ENCODE peak calls at places on chromosomes 5 and 9, in six cellular contexts. U is SW480, E is HCT116, I is NCI-H1417, X is GDM1, Y is RKO. Z is an unnamed sample.
A peak's percentile ranks its signal among the peaks of the same experiment; 100 is the strongest.

GRCh38 chr5:154813736-154814135 is 36.7 kb downstream of the FAXDC2 start:
- DNase-seq in X (no peak), Y (no peak), I (no peak), U (no peak), E (no peak), Z (no peak)

GRCh38 chr5:154179846-154180710 is 10.5 kb upstream of the GALNT10 start:
- DNase-seq in X (peak; percentile 27), Y (peak; percentile 79), E (peak; percentile 40), I (peak; percentile 76), U (peak; percentile 77), Z (peak; percentile 8)

GRCh38 chr9:69376651-69377050 is 51.6 kb downstream of the ENTREP1 start:
- DNase-seq in X (no peak), Y (no peak), U (peak; percentile 7), E (no peak), I (no peak), Z (no peak)

GRCh38 chr5:134647750-134648424 is 698 bp upstream of the SEC24A start:
- DNase-seq in Y (peak; percentile 84), U (peak; percentile 53), X (no peak), E (peak; percentile 2), I (peak; percentile 19), Z (no peak)

GRCh38 chr5:124755565-124755964 is 9.1 kb upstream of the ZNF608 start:
- DNase-seq in X (no peak), I (peak; percentile 46), U (peak; percentile 23), Y (peak; percentile 22), E (no peak), Z (no peak)

GRCh38 chr5:5738797-5739489 is 316.5 kb downstream of the ICE1 start:
- DNase-seq in I (no peak), U (no peak), X (no peak), Y (no peak), E (no peak), Z (no peak)

GRCh38 chr5:35066260-35066795 is 18.6 kb upstream of the AGXT2 start:
- DNase-seq in U (no peak), X (no peak), Y (no peak), E (no peak), I (no peak), Z (no peak)

GRCh38 chr5:154390096-154390495 is 55.7 kb upstream of the SAP30L start:
- DNase-seq in E (no peak), U (no peak), I (no peak), X (no peak), Y (no peak), Z (no peak)

GRCh38 chr5:109249126-109249525 is 160.6 kb downstream of the PJA2 start:
- DNase-seq in I (no peak), U (no peak), X (no peak), Y (no peak), E (no peak), Z (no peak)

GRCh38 chr5:43581398-43581797 is 21.6 kb upstream of the NNT start:
- DNase-seq in X (no peak), E (no peak), Y (no peak), I (no peak), U (no peak), Z (no peak)

GRCh38 chr9:10112798-10113197 is 500.0 kb downstream of the PTPRD start:
- DNase-seq in I (no peak), Y (no peak), E (no peak), U (no peak), X (no peak), Z (no peak)

GRCh38 chr5:96113170-96113939 is 151.7 kb upstream of the ELL2 start:
- DNase-seq in I (no peak), U (no peak), Y (peak; percentile 16), E (no peak), X (no peak), Z (no peak)

GRCh38 chr5:175620527-175620926 is 37.3 kb upstream of the HRH2 start:
- DNase-seq in X (no peak), I (no peak), U (no peak), E (no peak), Y (no peak), Z (no peak)

GRCh38 chr5:86112249-86112648 is 505.5 kb upstream of the COX7C start:
- DNase-seq in E (no peak), I (no peak), X (no peak), U (no peak), Y (no peak), Z (no peak)

GRCh38 chr5:57386958-57387357 is 95.7 kb downstream of the ACTBL2 start:
- DNase-seq in U (no peak), X (no peak), E (no peak), Y (peak; percentile 61), I (no peak), Z (no peak)

GRCh38 chr5:316210-317085 is 5.1 kb upstream of the AHRR start:
- DNase-seq in I (no peak), E (no peak), X (no peak), Y (no peak), U (no peak), Z (no peak)

GRCh38 chr5:124663101-124663506 is 83.3 kb downstream of the ZNF608 start:
- DNase-seq in Y (no peak), I (peak; percentile 61), E (no peak), U (peak; percentile 80), X (no peak), Z (no peak)

GRCh38 chr5:100900142-100900795 is 2.8 kb downstream of the ST8SIA4 start:
- DNase-seq in I (peak; percentile 77), Y (no peak), U (peak; percentile 17), X (peak; percentile 62), E (no peak), Z (peak; percentile 9)

GRCh38 chr5:73895471-73895870 is 269.5 kb downstream of the ARHGEF28 start:
- DNase-seq in E (no peak), X (no peak), I (no peak), U (no peak), Y (no peak), Z (no peak)

GRCh38 chr9:101737705-101738565 is 512 bp downstream of the GRIN3A start:
- DNase-seq in X (no peak), E (no peak), U (no peak), Y (no peak), I (peak; percentile 85), Z (no peak)

GRCh38 chr9:137490532-137491186 is 31.5 kb upstream of the NSMF start:
- DNase-seq in E (no peak), U (no peak), Y (no peak), I (no peak), X (no peak), Z (no peak)

GRCh38 chr5:39604491-39604890 is 179.7 kb upstream of the DAB2 start:
- DNase-seq in E (no peak), Y (no peak), I (no peak), X (no peak), U (no peak), Z (no peak)

GRCh38 chr5:107985144-107985543 is 314.4 kb upstream of the EFNA5 start:
- DNase-seq in Y (no peak), I (peak; percentile 36), E (peak; percentile 3), X (no peak), U (no peak), Z (no peak)

Z was measured in DMS153.